ENCODE peak calls at places on chromosomes 1 and 21, in ten cellular contexts. I, O, L, E, G, H, J, A, X and S are unnamed samples. For H3K36me3, the result is how much of the 10 kb centered on the place peaks cover.

GRCh38 chr1:77889240-77889637 is 815 bp downstream of the NEXN start:
- DNase-seq in I (no peak), G (peak), L (no peak), J (no peak), E (no peak), O (no peak), X (no peak), A (no peak), H (peak), S (no peak)

GRCh38 chr21:45763074-45763473 is 119.5 kb downstream of the PCBP3 start:
- DNase-seq in L (no peak), G (no peak), J (no peak), O (no peak), H (no peak), X (no peak), I (no peak), E (no peak), A (no peak), S (no peak)

GRCh38 chr1:239951518-239952130 is 140.1 kb upstream of the FMN2 start:
- DNase-seq in J (no peak), G (peak), L (no peak), E (peak), O (peak), X (peak), A (no peak), H (peak), I (peak), S (no peak)

GRCh38 chr1:150626150-150626549 is 3.3 kb downstream of the ENSA start:
- DNase-seq in O (no peak), I (no peak), J (no peak), L (no peak), G (no peak), A (no peak), X (no peak), E (no peak), H (no peak), S (no peak)

GRCh38 chr1:213135572-213135971 is 84.5 kb downstream of the RPS6KC1 start:
- DNase-seq in G (peak), J (no peak), X (no peak), L (no peak), E (no peak), A (no peak), O (no peak), H (no peak), I (no peak), S (no peak)

GRCh38 chr1:216531308-216532239 is 108.3 kb upstream of the USH2A start:
- DNase-seq in H (peak), I (no peak), X (no peak), A (no peak), E (peak), G (peak), L (no peak), J (no peak), O (no peak), S (no peak)

GRCh38 chr1:154961207-154961496 is 430 bp downstream of the PYGO2 start:
- DNase-seq in I (no peak), O (no peak), A (no peak), H (no peak), J (no peak), L (no peak), E (no peak), X (no peak), G (no peak), S (no peak)

GRCh38 chr1:72690871-72691270 is 408.5 kb upstream of the NEGR1 start:
- DNase-seq in I (no peak), E (no peak), L (no peak), X (no peak), H (peak), A (no peak), O (no peak), G (no peak), J (no peak), S (no peak)

GRCh38 chr1:156744344-156744743 is 3.5 kb upstream of the MRPL24 start:
- DNase-seq in I (no peak), O (no peak), H (no peak), G (no peak), E (no peak), A (no peak), L (no peak), X (no peak), J (peak), S (no peak)

GRCh38 chr1:92934395-92935378 is 26.6 kb downstream of the DIPK1A start:
- DNase-seq in O (no peak), H (no peak), J (no peak), E (peak), G (peak), X (peak), I (peak), A (no peak), L (no peak), S (no peak)

GRCh38 chr1:215957692-215958091 is 390.6 kb downstream of the KCTD3 start:
- DNase-seq in G (peak), X (no peak), O (no peak), L (no peak), J (no peak), H (no peak), A (no peak), E (no peak), I (no peak), S (no peak)

GRCh38 chr1:160048335-160048734 is 16.5 kb upstream of the PIGM start:
- DNase-seq in E (no peak), G (no peak), H (peak), I (no peak), L (no peak), O (no peak), J (no peak), A (no peak), X (no peak), S (no peak)

GRCh38 chr1:198492872-198493271 is 47.6 kb downstream of the ATP6V1G3 start:
- DNase-seq in E (no peak), X (no peak), J (no peak), O (no peak), I (no peak), H (no peak), A (no peak), G (peak), L (no peak), S (no peak)

GRCh38 chr1:179813626-179814351 is 63.8 kb downstream of the TOR1AIP2 start:
- DNase-seq in J (peak), L (no peak), G (no peak), H (no peak), X (no peak), E (no peak), I (no peak), O (no peak), A (no peak), S (no peak)

GRCh38 chr21:23488245-23488644 is 2119.0 kb downstream of the MRPL39 start:
- DNase-seq in X (no peak), L (no peak), H (no peak), I (no peak), O (no peak), A (no peak), E (no peak), G (no peak), J (no peak), S (no peak)

GRCh38 chr1:169941982-169942830 is 48.5 kb upstream of the SCYL3 start:
- DNase-seq in E (peak), H (no peak), O (no peak), G (peak), A (no peak), X (no peak), J (no peak), L (no peak), I (no peak), S (no peak)

GRCh38 chr1:27139980-27140379 is 14.9 kb downstream of the SLC9A1 start:
- DNase-seq in A (no peak), I (no peak), H (no peak), X (no peak), E (no peak), G (no peak), J (no peak), O (no peak), L (no peak), S (no peak)

GRCh38 chr21:43574741-43575465 is 84.4 kb downstream of the HSF2BP start:
- DNase-seq in A (peak), J (no peak), H (no peak), L (peak), X (no peak), O (no peak), I (no peak), E (no peak), G (no peak), S (no peak)

GRCh38 chr1:28594661-28595411 is 2.8 kb downstream of the RAB42 start:
- DNase-seq in H (peak), A (peak), G (no peak), E (no peak), L (no peak), X (peak), I (no peak), J (peak), O (no peak), S (no peak)

GRCh38 chr1:116735246-116735645 is 19.0 kb upstream of the CD2 start:
- DNase-seq in G (no peak), L (no peak), X (no peak), E (no peak), I (no peak), O (no peak), J (no peak), A (no peak), H (no peak), S (no peak)

GRCh38 chr1:10286244-10286643 is 75.9 kb downstream of the KIF1B start:
- DNase-seq in J (no peak), O (peak), X (no peak), G (peak), H (no peak), I (no peak), L (no peak), E (peak), A (peak), S (no peak)

GRCh38 chr1:35702540-35702939 is 16.1 kb downstream of the C1orf216 start:
- DNase-seq in E (no peak), I (no peak), H (peak), G (no peak), X (no peak), L (no peak), J (no peak), O (no peak), A (no peak), S (no peak)
- TF ChIP-seq CTCF in E (no peak), I (no peak), H (peak), G (no peak), X (no peak), L (no peak), J (no peak), O (no peak), A (no peak), S (peak)

GRCh38 chr1:3170566-3171453 is 101.8 kb downstream of the PRDM16 start:
- DNase-seq in L (peak), O (peak), I (peak), H (no peak), J (no peak), A (peak), G (peak), X (no peak), E (peak), S (no peak)
- H3K4me3 ChIP-seq in L (peak), O (peak), I (peak), H (no peak), J (no peak), A (peak), G (no peak), X (no peak), E (peak), S (no peak)

GRCh38 chr1:232020352-232020751 is 393.8 kb downstream of the DISC1 start:
- DNase-seq in A (no peak), E (no peak), L (no peak), J (no peak), O (no peak), X (no peak), I (no peak), G (no peak), H (no peak), S (no peak)

GRCh38 chr1:232017057-232017456 is 390.5 kb downstream of the DISC1 start:
- DNase-seq in H (no peak), X (no peak), L (no peak), G (peak), I (no peak), J (no peak), E (no peak), A (no peak), O (no peak), S (no peak)

GRCh38 chr1:232016636-232017035 is 390.0 kb downstream of the DISC1 start:
- DNase-seq in O (no peak), X (no peak), I (no peak), E (no peak), L (no peak), G (peak), A (no peak), J (no peak), H (no peak), S (no peak)

GRCh38 chr1:232014941-232015340 is 388.4 kb downstream of the DISC1 start:
- DNase-seq in I (no peak), J (no peak), G (no peak), L (no peak), H (no peak), O (no peak), A (no peak), X (no peak), E (no peak), S (no peak)

GRCh38 chr1:232018512-232019340 is 392.1 kb downstream of the DISC1 start:
- DNase-seq in H (no peak), A (no peak), E (no peak), I (no peak), X (no peak), G (no peak), O (no peak), J (no peak), L (no peak), S (no peak)
- H3K36me3 ChIP-seq in H (under half), A (under half), E (under half), I (under half), X (under half), G (under half), O (under half), J (under half), L (under half), S (under half)

DNA sequence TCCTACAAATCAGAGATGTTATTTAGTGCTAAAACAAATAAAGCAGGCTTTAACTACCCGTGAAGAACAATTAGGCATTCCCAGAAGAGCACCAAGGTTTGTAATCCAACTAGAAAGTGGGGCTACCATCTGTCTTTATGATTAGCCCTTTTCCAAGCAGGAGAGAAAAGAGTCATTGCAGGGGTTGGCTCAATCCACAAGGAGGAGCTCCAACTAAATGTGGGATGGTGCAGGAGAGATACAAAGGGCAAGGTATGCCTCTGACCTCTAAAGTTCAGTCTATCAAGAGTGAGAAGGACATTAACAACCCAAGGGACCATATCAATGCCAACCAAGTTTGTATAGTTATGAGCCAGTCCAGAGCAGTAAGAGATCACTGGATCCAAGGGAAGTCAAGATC is 382.7 kb upstream of the DUSP10 start:
- DNase-seq in X (no peak), O (no peak), J (no peak), L (no peak), I (no peak), H (peak), A (no peak), E (no peak), G (no peak), S (no peak)
- TF ChIP-seq CTCF in X (peak), O (no peak), J (no peak), L (no peak), I (no peak), H (peak), A (no peak), E (peak), G (peak), S (peak)

GRCh38 chr1:181094402-181094801 is 5.9 kb downstream of the IER5 start:
- DNase-seq in H (peak), L (no peak), X (no peak), E (no peak), A (no peak), G (no peak), I (no peak), O (no peak), J (no peak), S (no peak)

GRCh38 chr1:181094813-181095212 is 6.3 kb downstream of the IER5 start:
- DNase-seq in G (peak), J (no peak), X (no peak), I (no peak), E (no peak), O (no peak), L (no peak), A (no peak), H (peak), S (no peak)

GRCh38 chr1:181095260-181095659 is 6.8 kb downstream of the IER5 start:
- DNase-seq in G (no peak), A (no peak), I (no peak), X (no peak), H (no peak), L (no peak), E (no peak), O (no peak), J (no peak), S (no peak)

GRCh38 chr1:181097242-181097641 is 8.7 kb downstream of the IER5 start:
- DNase-seq in A (no peak), L (peak), O (no peak), G (no peak), J (no peak), H (peak), X (no peak), E (no peak), I (no peak), S (no peak)

DNA sequence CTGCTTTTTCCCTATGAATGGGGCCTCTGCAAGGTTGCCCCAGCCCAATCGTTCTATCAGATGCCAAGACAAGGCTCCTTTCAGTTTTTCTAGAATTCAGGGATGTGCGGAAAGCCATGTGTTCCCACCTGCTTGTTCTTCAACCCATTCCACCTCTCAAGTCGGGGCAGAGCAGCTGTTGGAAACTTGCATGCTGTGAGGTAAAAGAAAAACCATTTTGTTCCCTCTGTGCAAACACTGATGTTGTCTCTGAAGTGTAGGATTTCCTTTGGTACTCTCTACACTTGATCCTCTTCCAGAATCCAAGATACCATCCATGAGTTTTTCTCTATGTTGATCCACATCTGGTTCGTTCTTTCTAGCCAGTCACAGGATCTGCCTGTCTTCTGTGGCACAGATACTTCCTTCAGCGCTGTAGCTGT is 7.3 kb downstream of the IER5 start:
- DNase-seq in G (no peak), A (no peak), X (no peak), E (no peak), O (no peak), H (no peak), L (peak), I (no peak), J (no peak), S (no peak)
- H3K4me3 ChIP-seq in G (no peak), A (no peak), X (no peak), E (no peak), O (no peak), H (no peak), L (no peak), I (no peak), J (no peak), S (no peak)

DNA sequence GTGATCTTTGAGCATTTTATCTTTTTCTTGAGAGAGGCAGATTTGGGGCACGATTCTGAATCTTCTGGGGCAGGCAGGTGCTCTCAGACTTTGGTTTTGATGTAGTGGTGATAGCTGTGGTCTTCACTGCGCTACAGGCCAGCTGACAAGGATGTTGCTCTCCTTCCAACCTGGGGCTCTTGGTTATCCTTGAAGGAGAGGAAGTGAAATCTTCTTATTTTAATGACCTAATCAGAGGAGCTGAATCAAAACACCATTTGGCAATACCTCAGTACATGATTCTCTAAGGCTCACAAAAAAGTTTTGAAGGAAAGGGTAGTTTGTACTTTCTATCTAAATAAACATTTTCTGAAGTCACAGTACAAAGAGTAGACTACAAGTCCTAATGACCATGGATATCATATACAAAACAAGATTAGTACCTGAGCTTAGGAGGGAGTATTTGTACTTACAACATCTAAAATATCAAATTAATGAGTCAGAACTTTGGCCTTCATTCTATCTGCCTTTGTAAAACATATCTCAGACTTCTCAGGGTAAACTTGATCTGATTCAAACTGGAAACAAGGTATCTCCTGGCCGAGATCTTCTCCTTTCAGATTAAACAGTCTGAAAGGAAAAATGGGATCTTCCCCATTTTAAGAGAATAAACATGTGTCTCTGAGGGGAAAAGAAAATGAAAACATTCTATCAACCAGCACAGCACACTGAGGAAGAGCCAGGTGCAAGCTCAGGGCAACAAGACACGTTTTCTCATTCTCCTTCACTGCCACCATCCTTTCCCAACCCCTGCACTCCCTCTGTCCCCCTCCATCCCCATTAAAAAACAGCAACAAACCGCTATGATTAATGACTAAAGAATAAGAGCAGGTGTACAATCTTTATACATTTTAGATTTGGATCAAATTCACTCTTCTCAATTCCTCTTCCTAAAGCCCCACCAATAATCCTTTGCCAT is 69.2 kb downstream of the SH3GLB1 start:
- DNase-seq in X (no peak), J (no peak), O (no peak), G (no peak), H (no peak), A (no peak), E (no peak), L (no peak), I (no peak), S (no peak)
- H3K36me3 ChIP-seq in X (under half), J (under half), O (under half), G (under half), H (under half), A (under half), E (under half), L (under half), I (under half), S (under half)